ENCODE peak calls at places on chromosomes 11 and 22, in five cellular contexts. X is HL-60, Z is CD14-positive monocyte, C is right lobe of liver, D is fibroblast of mammary gland. F is an unnamed sample.

GRCh38 chr11:38900156-38900679 is 2302.2 kb upstream of the RAG2 start:
- DNase-seq in X (no peak), Z (no peak), C (no peak), D (no peak), F (no peak)

GRCh38 chr11:48025293-48025982 is 45.1 kb downstream of the PTPRJ start:
- DNase-seq in X (no peak), Z (no peak), C (no peak), D (no peak), F (no peak)

GRCh38 chr11:71282581-71283351 is 30.4 kb upstream of the SHANK2 start:
- DNase-seq in X (no peak), Z (no peak), C (no peak), D (no peak), F (no peak)

GRCh38 chr11:47099213-47099917 is 77.3 kb downstream of the ARFGAP2 start:
- DNase-seq in X (no peak), Z (no peak), C (no peak), D (peak; percentile 25), F (no peak)

GRCh38 chr11:36500315-36500721 is 9.8 kb downstream of the TRAF6 start:
- DNase-seq in X (no peak), Z (no peak), C (no peak), D (peak; percentile 92), F (peak; percentile 40)

GRCh38 chr22:24155597-24156145 is 25.6 kb upstream of the SUSD2 start:
- DNase-seq in X (peak; percentile 84), Z (peak; percentile 71), C (peak; percentile 80), D (peak; percentile 61), F (peak; percentile 86)

GRCh38 chr22:20225693-20225966 is 42.5 kb downstream of the RTN4R start:
- DNase-seq in X (no peak), Z (no peak), C (no peak), D (no peak), F (no peak)

GRCh38 chr11:2777396-2777795 is 77.6 kb upstream of the KCNQ1OT1 start:
- DNase-seq in X (no peak), Z (peak; percentile 31), C (peak; percentile 14), D (no peak), F (no peak)

GRCh38 chr22:49216579-49216978 is 611.1 kb downstream of the BRD1 start:
- DNase-seq in X (no peak), Z (peak; percentile 15), C (peak; percentile 13), D (no peak), F (no peak)

GRCh38 chr11:112697371-112697770 is 263.8 kb upstream of the NCAM1 start:
- DNase-seq in X (no peak), Z (no peak), C (no peak), D (no peak), F (no peak)

GRCh38 chr22:27734066-27734465 is 67.5 kb downstream of the MN1 start:
- DNase-seq in X (no peak), Z (no peak), C (no peak), D (no peak), F (no peak)

GRCh38 chr11:118215765-118216164 is 9.0 kb downstream of the JAML start:
- DNase-seq in X (no peak), Z (no peak), C (no peak), D (no peak), F (no peak)

GRCh38 chr11:235998-236773 is at the start of gene SIRT3:
- DNase-seq in X (peak; percentile 73), Z (peak; percentile 87), C (peak; percentile 91), D (peak; percentile 73), F (peak; percentile 79)

GRCh38 chr22:28799834-28800307 is 498 bp downstream of the XBP1 start:
- DNase-seq in X (no peak), Z (peak; percentile 49), C (peak; percentile 68), D (peak; percentile 50), F (peak; percentile 78)

GRCh38 chr22:44497904-44498242 is at the start of gene RTL6:
- DNase-seq in X (no peak), Z (no peak), C (no peak), D (no peak), F (no peak)

GRCh38 chr11:11251394-11251970 is 101.6 kb downstream of the CSNK2A3 start:
- DNase-seq in X (no peak), Z (no peak), C (no peak), D (no peak), F (no peak)

GRCh38 chr11:121763526-121763925 is 310.8 kb upstream of the SORL1-AS1 start:
- DNase-seq in X (peak; percentile 11), Z (no peak), C (no peak), D (no peak), F (no peak)

GRCh38 chr11:121761171-121761570 is 308.4 kb upstream of the SORL1-AS1 start:
- DNase-seq in X (no peak), Z (no peak), C (no peak), D (no peak), F (no peak)

GRCh38 chr11:121766138-121766537 is 313.4 kb upstream of the SORL1-AS1 start:
- DNase-seq in X (no peak), Z (no peak), C (no peak), D (no peak), F (no peak)

GRCh38 chr11:121767433-121767832 is 314.7 kb upstream of the SORL1-AS1 start:
- DNase-seq in X (peak; percentile 50), Z (peak; percentile 56), C (no peak), D (no peak), F (no peak)

GRCh38 chr11:121762820-121763219 is 310.1 kb upstream of the SORL1-AS1 start:
- DNase-seq in X (peak; percentile 8), Z (no peak), C (no peak), D (peak; percentile 51), F (peak; percentile 24)
- TF ChIP-seq CTCF in X (no peak), Z (no peak), C (no peak), D (no peak), F (no peak)

GRCh38 chr22:42820075-42820763 is 36.9 kb downstream of the ARFGAP3 start:
- DNase-seq in X (no peak), Z (no peak), C (no peak), D (peak; percentile 75), F (no peak)
- TF ChIP-seq CTCF in X (no peak), Z (peak; percentile 54), C (no peak), D (no peak), F (peak; percentile 80)

DNA sequence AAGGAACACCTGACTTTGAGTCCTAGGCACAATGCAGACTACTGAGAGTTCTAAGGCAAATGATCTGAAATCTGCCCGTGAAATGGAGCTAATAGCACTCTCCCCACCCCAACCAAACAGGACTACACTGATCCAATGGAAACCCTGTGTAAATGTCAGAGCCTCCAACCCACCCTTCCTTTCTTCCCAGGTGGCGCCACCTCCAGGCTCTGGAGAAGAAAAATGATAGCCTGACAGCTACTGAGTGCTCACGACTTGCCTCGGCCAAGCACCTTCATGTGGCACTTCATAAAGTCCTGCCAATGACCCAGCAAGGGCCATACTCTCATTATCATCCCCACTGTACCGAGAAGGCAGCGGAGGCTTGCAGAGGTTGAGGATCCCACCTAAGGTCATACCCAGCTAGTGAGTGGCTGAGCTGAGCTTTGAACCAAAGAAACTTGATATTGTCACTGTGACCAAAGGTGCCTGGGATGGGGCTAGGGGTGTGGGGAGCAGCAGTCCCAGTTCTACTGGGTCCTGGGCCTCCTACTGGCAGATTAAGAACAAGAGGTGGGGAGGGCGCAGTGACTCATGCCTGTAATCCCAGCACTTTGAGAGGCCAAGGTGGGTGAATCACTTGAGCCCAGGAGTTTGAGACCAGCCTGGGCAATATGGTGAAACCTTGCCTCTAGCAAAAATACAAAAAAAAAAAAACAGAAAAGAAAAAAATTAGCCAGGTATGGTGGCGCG is 20.5 kb downstream of the TST start:
- DNase-seq in X (no peak), Z (no peak), C (no peak), D (peak; percentile 51), F (no peak)
- TF ChIP-seq CTCF in X (no peak), Z (no peak), C (no peak), D (peak; percentile 12), F (no peak)

GRCh38 chr11:42273977-42274376 is 814.5 kb upstream of the LRRC4C start:
- DNase-seq in X (no peak), Z (no peak), C (no peak), D (no peak), F (no peak)
- TF ChIP-seq CTCF in X (no peak), Z (no peak), C (no peak), D (no peak), F (no peak)

GRCh38 chr11:75402002-75402773 is 2.9 kb downstream of the RPS3 start:
- DNase-seq in X (peak; percentile 17), Z (no peak), C (no peak), D (no peak), F (no peak)
- TF ChIP-seq CTCF in X (no peak), Z (no peak), C (no peak), D (no peak), F (no peak)

GRCh38 chr11:66068923-66069714 is 953 bp upstream of the PACS1 start:
- DNase-seq in X (no peak), Z (peak; percentile 78), C (peak; percentile 53), D (peak; percentile 64), F (peak; percentile 62)
- TF ChIP-seq CTCF in X (no peak), Z (no peak), C (no peak), D (peak; percentile 16), F (no peak)

GRCh38 chr11:1453611-1454386 is 32.8 kb downstream of the MOB2 start:
- DNase-seq in X (peak; percentile 21), Z (no peak), C (no peak), D (no peak), F (no peak)
- TF ChIP-seq CTCF in X (peak; percentile 6), Z (no peak), C (peak; percentile 47), D (no peak), F (peak; percentile 50)

DNA sequence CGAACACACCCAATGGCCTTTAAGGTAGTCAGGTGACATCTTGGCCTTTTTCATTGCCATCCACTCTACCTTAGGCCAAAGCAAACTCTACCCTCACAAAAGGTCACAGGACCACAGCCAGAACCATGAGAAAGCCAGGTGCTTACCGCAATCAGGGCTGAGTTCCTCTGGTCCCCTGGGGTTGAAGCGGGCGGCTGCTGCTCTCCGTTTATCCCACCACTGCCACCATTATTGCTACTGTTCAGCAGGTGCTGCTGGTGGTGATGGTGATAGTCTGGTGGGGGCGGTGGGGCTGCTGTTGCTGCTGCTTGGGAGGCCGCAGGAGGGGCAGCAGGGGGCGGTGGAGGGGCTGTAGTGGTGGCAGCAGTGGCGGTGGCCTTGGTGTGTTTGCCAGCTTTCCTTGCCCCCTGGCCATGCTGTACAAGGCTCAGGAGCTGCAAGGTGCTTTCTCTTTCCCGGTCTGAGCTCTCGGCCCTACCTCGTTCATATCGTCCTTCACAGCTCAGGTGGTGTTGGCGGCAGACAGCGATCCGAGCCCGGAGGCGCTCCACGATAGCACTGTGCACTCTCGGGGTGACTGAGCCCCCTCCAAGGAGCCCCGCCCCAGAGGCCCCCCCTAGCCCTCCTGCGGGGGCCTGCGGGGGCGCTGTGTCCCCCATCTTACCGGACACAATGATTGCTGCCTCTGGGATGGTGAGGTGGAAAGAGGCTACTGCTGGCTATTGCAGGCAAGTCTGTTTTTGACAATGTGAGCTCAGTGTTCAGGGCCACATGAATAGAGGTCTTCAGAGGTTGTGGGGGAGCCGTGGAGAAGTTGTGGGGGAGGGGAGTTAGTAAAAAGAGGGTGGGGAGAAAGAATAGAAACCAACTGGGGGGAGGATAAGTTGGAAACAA is 1.5 kb downstream of the MAML2 start:
- DNase-seq in X (no peak), Z (peak; percentile 52), C (peak; percentile 43), D (peak; percentile 58), F (peak; percentile 53)
- TF ChIP-seq CTCF in X (no peak), Z (peak; percentile 35), C (peak; percentile 20), D (peak; percentile 41), F (peak; percentile 31)

F was measured in heart right ventricle.